ENCODE peak calls at places on chromosomes 11 and 22, in seven cellular contexts. O is suprapubic skin, W is cardiac muscle cell, E is AG10803, J is HFFc6, Y is body of pancreas, Z is AG09319. M is an unnamed sample.

GRCh38 chr11:117868815-117869642 is 7.4 kb downstream of the FXYD6 start:
- DNase-seq in O (no peak), E (no peak), J (no peak), W (no peak), Y (no peak), Z (no peak), M (no peak)

GRCh38 chr11:94196363-94196762 is 67.7 kb downstream of the PANX1 start:
- DNase-seq in O (no peak), W (no peak), Y (peak), Z (no peak), J (no peak), E (peak), M (no peak)

GRCh38 chr22:29205260-29205597 is 467 bp upstream of the EMID1 start:
- DNase-seq in J (no peak), Z (no peak), Y (peak), W (no peak), E (no peak), O (no peak), M (no peak)

GRCh38 chr11:61707574-61707973 is 27.4 kb downstream of the DAGLA start:
- DNase-seq in E (no peak), J (no peak), Z (no peak), W (no peak), O (no peak), Y (no peak), M (no peak)

GRCh38 chr22:36577019-36577418 is 48.1 kb upstream of the EIF3D start:
- DNase-seq in W (no peak), E (peak), O (no peak), Y (no peak), J (peak), Z (peak), M (no peak)

GRCh38 chr11:71283960-71284359 is 31.6 kb upstream of the SHANK2 start:
- DNase-seq in E (no peak), Y (peak), O (no peak), W (no peak), J (no peak), Z (no peak), M (no peak)

GRCh38 chr22:19088866-19089595 is 33.2 kb downstream of the DGCR2 start:
- DNase-seq in Z (no peak), E (no peak), J (no peak), Y (no peak), O (no peak), W (no peak), M (no peak)

GRCh38 chr11:103682318-103683184 is 353.9 kb upstream of the DDI1 start:
- DNase-seq in O (peak), E (peak), J (peak), Y (peak), W (peak), Z (peak), M (no peak)

GRCh38 chr11:130908770-130909625 is 7.3 kb downstream of the SNX19 start:
- DNase-seq in O (no peak), E (peak), Z (no peak), J (peak), Y (no peak), W (no peak), M (no peak)

GRCh38 chr22:33202455-33202854 is 144.3 kb upstream of the SYN3 start:
- DNase-seq in Z (no peak), Y (no peak), E (no peak), O (no peak), W (no peak), J (no peak), M (no peak)

GRCh38 chr22:30266445-30267381 is at the start of gene OSM:
- DNase-seq in O (no peak), W (no peak), Z (no peak), E (no peak), J (no peak), Y (no peak), M (no peak)

GRCh38 chr11:70522613-70523311 is 124.4 kb downstream of the CTTN start:
- DNase-seq in E (no peak), O (no peak), Z (no peak), J (no peak), Y (no peak), W (no peak), M (no peak)

GRCh38 chr11:35029979-35030378 is 109.0 kb upstream of the CD44 start:
- DNase-seq in W (no peak), Y (no peak), Z (no peak), O (no peak), E (peak), J (peak), M (no peak)

GRCh38 chr11:35030716-35031213 is 108.2 kb upstream of the CD44 start:
- DNase-seq in Z (no peak), O (peak), E (peak), W (no peak), J (peak), Y (no peak), M (no peak)

GRCh38 chr11:35033011-35033410 is 106.0 kb upstream of the CD44 start:
- DNase-seq in O (no peak), W (no peak), E (no peak), Y (no peak), Z (no peak), J (no peak), M (no peak)

GRCh38 chr11:35034401-35034800 is 104.6 kb upstream of the CD44 start:
- DNase-seq in W (no peak), E (no peak), J (no peak), Y (no peak), O (no peak), Z (no peak), M (no peak)

DNA sequence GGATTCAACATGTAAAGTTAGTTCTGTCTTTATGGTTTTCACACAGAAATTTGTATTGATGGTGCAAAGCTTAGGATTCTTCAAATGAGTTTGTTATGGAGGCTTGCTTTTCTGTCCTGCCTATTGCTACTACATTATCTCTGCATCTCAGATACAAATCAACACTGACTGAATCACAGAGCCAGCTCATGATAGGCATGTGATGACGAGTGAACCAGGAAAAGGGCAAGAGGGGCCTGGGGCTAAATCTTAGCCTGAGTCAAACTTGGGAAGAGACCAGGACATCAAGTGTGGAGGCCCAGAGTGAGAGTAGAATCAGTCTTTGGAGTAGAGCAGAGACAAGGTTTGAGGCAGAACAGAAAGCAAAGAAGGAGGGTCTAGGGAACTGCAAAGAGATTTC is 107.1 kb upstream of the CD44 start:
- DNase-seq in W (no peak), J (peak), Y (no peak), E (no peak), Z (no peak), O (no peak), M (no peak)
- TF ChIP-seq CTCF in W (no peak), J (no peak), Y (no peak), E (no peak), Z (no peak), O (no peak), M (no peak)

GRCh38 chr11:65352783-65353182 is 1.8 kb upstream of the TIGD3 start:
- DNase-seq in W (no peak), E (no peak), O (no peak), Y (no peak), Z (no peak), J (peak), M (no peak)
- TF ChIP-seq CTCF in W (peak), E (peak), O (no peak), Y (no peak), Z (peak), J (peak), M (peak)

GRCh38 chr11:34468209-34468841 is 29.6 kb downstream of the CAT start:
- DNase-seq in J (peak), E (peak), O (no peak), W (no peak), Z (no peak), Y (peak), M (no peak)
- TF ChIP-seq CTCF in J (peak), E (peak), O (peak), W (peak), Z (peak), Y (peak), M (peak)

GRCh38 chr11:68832476-68833176 is 9.1 kb downstream of the CPT1A start:
- DNase-seq in Z (no peak), W (no peak), E (peak), J (no peak), O (peak), Y (peak), M (no peak)
- TF ChIP-seq CTCF in Z (no peak), W (no peak), E (peak), J (no peak), O (no peak), Y (no peak), M (no peak)